ENCODE peak calls at places on chromosomes 12 and 14, in six cellular contexts. M, N, F, Q, E and D are unnamed samples.

GRCh38 chr12:32146074-32146873 is 39.6 kb downstream of the BICD1 start:
- DNase-seq in F (no peak), Q (no peak), N (no peak), E (no peak), M (no peak), D (no peak)

GRCh38 chr12:39990122-39991101 is 115.5 kb downstream of the SLC2A13 start:
- DNase-seq in Q (peak), F (peak), E (peak), M (peak), N (peak), D (peak)

GRCh38 chr14:36430169-36430568 is 89.9 kb downstream of the NKX2-1 start:
- DNase-seq in F (no peak), E (no peak), M (no peak), Q (no peak), N (no peak), D (no peak)

GRCh38 chr14:58809520-58809919 is 171.8 kb downstream of the DACT1 start:
- DNase-seq in N (no peak), Q (no peak), M (no peak), E (no peak), F (no peak), D (no peak)

GRCh38 chr12:82082476-82082875 is 275.7 kb downstream of the CCDC59 start:
- DNase-seq in M (no peak), F (no peak), Q (no peak), E (no peak), N (no peak), D (no peak)

GRCh38 chr12:60475825-60476224 is 880.0 kb downstream of the SLC16A7 start:
- DNase-seq in E (no peak), F (no peak), M (no peak), Q (no peak), N (no peak), D (no peak)

GRCh38 chr14:20679907-20680306 is 4.5 kb upstream of the RNASE4 start:
- DNase-seq in F (no peak), M (peak), N (no peak), Q (peak), E (peak), D (no peak)

GRCh38 chr14:70152704-70153103 is 36.0 kb downstream of the SLC8A3 start:
- DNase-seq in N (no peak), E (no peak), Q (no peak), M (no peak), F (peak), D (no peak)

GRCh38 chr12:31880340-31880739 is 78.9 kb upstream of the RESF1 start:
- DNase-seq in M (no peak), E (no peak), N (no peak), F (no peak), Q (peak), D (no peak)

GRCh38 chr12:57519758-57520007 is 631 bp downstream of the DDIT3 start:
- DNase-seq in N (no peak), E (no peak), M (no peak), F (peak), Q (no peak), D (no peak)

GRCh38 chr12:128976120-128976519 is 122.8 kb downstream of the GLT1D1 start:
- DNase-seq in E (no peak), Q (no peak), F (no peak), N (no peak), M (peak), D (no peak)

GRCh38 chr12:107590369-107591094 is 95.1 kb upstream of the PWP1 start:
- DNase-seq in F (no peak), M (no peak), N (no peak), E (no peak), Q (no peak), D (no peak)

GRCh38 chr14:32702571-32702970 is 236.1 kb upstream of the NPAS3 start:
- DNase-seq in F (no peak), E (no peak), Q (peak), M (peak), N (no peak), D (no peak)

GRCh38 chr12:4274960-4275868 is 1.7 kb downstream of the CCND2 start:
- DNase-seq in Q (no peak), M (no peak), F (peak), N (no peak), E (no peak), D (no peak)

GRCh38 chr12:130227641-130228040 is 65.4 kb downstream of the FZD10 start:
- DNase-seq in Q (no peak), F (no peak), M (no peak), E (no peak), N (no peak), D (no peak)

GRCh38 chr12:64036414-64036813 is 185.7 kb downstream of the KICS2 start:
- DNase-seq in E (peak), F (no peak), Q (no peak), M (no peak), N (no peak), D (no peak)

GRCh38 chr12:106527356-106527755 is 55.4 kb upstream of the RFX4 start:
- DNase-seq in E (peak), F (no peak), M (no peak), Q (peak), N (no peak), D (no peak)

GRCh38 chr14:89407856-89408255 is 9.2 kb downstream of the FOXN3 start:
- DNase-seq in M (no peak), E (no peak), F (no peak), N (no peak), Q (no peak), D (no peak)

GRCh38 chr12:92654929-92655328 is 47.9 kb upstream of the PLEKHG7 start:
- DNase-seq in F (no peak), Q (peak), E (no peak), M (no peak), N (no peak), D (no peak)

GRCh38 chr12:114335607-114336006 is 70.3 kb downstream of the TBX5 start:
- DNase-seq in N (no peak), E (no peak), F (no peak), M (no peak), Q (no peak), D (no peak)

GRCh38 chr14:104115691-104116543 is 22.5 kb upstream of the KIF26A start:
- DNase-seq in M (no peak), E (no peak), Q (no peak), F (no peak), N (peak), D (no peak)

GRCh38 chr14:30874120-30874998 is at the start of gene COCH:
- DNase-seq in F (peak), Q (no peak), M (no peak), E (peak), N (no peak), D (no peak)

GRCh38 chr14:53055003-53055402 is 98.1 kb downstream of the DDHD1 start:
- DNase-seq in N (no peak), E (peak), M (no peak), F (peak), Q (peak), D (peak)